ENCODE peak calls at places on chromosomes 3 and 15, in four cellular contexts. I is iris pigment epithelial cell, D is posterior cingulate gyrus, M is fibroblast of pulmonary artery. Y is an unnamed sample.
A peak's percentile ranks its signal among the peaks of the same experiment; 100 is the strongest.

GRCh38 chr15:100686725-100687488 is 84.5 kb downstream of the ASB7 start:
- DNase-seq in I (peak; percentile 58), D (no peak), M (peak; percentile 66), Y (no peak)

GRCh38 chr3:121430816-121431215 is 115.0 kb downstream of the POLQ start:
- DNase-seq in I (no peak), D (no peak), M (no peak), Y (no peak)

GRCh38 chr3:103077910-103078309 is 643.1 kb downstream of the ZPLD1 start:
- DNase-seq in I (no peak), D (no peak), M (no peak), Y (no peak)

GRCh38 chr3:45333549-45333948 is 54.8 kb upstream of the LARS2 start:
- DNase-seq in I (peak; percentile 33), D (no peak), M (peak; percentile 22), Y (no peak)

GRCh38 chr3:8001712-8002111 is 499.9 kb upstream of the LMCD1 start:
- DNase-seq in I (no peak), D (no peak), M (no peak), Y (peak; percentile 13)

GRCh38 chr3:36678216-36679013 is 85.9 kb downstream of the DCLK3 start:
- DNase-seq in I (peak; percentile 71), D (no peak), M (peak; percentile 49), Y (no peak)

GRCh38 chr15:60649845-60650548 is 171.1 kb upstream of the ICE2 start:
- DNase-seq in I (peak; percentile 26), D (no peak), M (no peak), Y (no peak)

GRCh38 chr15:46685096-46685495 is 1032.2 kb upstream of the SEMA6D start:
- DNase-seq in I (no peak), D (no peak), M (no peak), Y (no peak)

GRCh38 chr15:96341465-96342142 is 11.1 kb downstream of the NR2F2 start:
- DNase-seq in I (peak; percentile 65), D (no peak), M (peak; percentile 50), Y (no peak)

GRCh38 chr3:24296441-24297205 is 198.0 kb downstream of the THRB start:
- DNase-seq in I (peak; percentile 35), D (no peak), M (no peak), Y (no peak)

GRCh38 chr15:28783466-28783865 is 65.0 kb downstream of the GOLGA6L7 start:
- DNase-seq in I (no peak), D (no peak), M (no peak), Y (no peak)

GRCh38 chr3:30626443-30627181 is 20.2 kb downstream of the TGFBR2 start:
- DNase-seq in I (peak; percentile 75), D (no peak), M (peak; percentile 65), Y (no peak)

GRCh38 chr3:187062526-187063177 is 76.6 kb downstream of the RPL39L start:
- DNase-seq in I (peak; percentile 95), D (no peak), M (peak; percentile 91), Y (no peak)

GRCh38 chr3:47399016-47399415 is 18.2 kb downstream of the PTPN23 start:
- DNase-seq in I (no peak), D (no peak), M (no peak), Y (no peak)

GRCh38 chr3:125055165-125055912 is 458 bp downstream of the HEG1 start:
- DNase-seq in I (no peak), D (no peak), M (no peak), Y (no peak)

GRCh38 chr3:52730681-52731080 is 24.8 kb downstream of the SPCS1 start:
- DNase-seq in I (peak; percentile 34), D (no peak), M (peak; percentile 57), Y (no peak)

GRCh38 chr3:123083446-123084124 is 16.8 kb downstream of the PDIA5 start:
- DNase-seq in I (no peak), D (no peak), M (peak; percentile 85), Y (no peak)

GRCh38 chr15:70597056-70597603 is 166.2 kb downstream of the UACA start:
- DNase-seq in I (peak; percentile 48), D (no peak), M (peak; percentile 34), Y (no peak)

GRCh38 chr3:57951106-57951882 is 56.9 kb upstream of the FLNB start:
- DNase-seq in I (peak; percentile 88), D (peak; percentile 33), M (peak; percentile 87), Y (no peak)

GRCh38 chr3:141382571-141382970 is 14.3 kb downstream of the ZBTB38 start:
- DNase-seq in I (no peak), D (no peak), M (no peak), Y (no peak)

GRCh38 chr3:163726125-163726524 is 1352.2 kb downstream of the SI start:
- DNase-seq in I (no peak), D (no peak), M (no peak), Y (no peak)

GRCh38 chr15:56798639-56799038 is 65.3 kb upstream of the ZNF280D start:
- DNase-seq in I (no peak), D (no peak), M (no peak), Y (no peak)

GRCh38 chr3:73499787-73500186 is 125.0 kb downstream of the PDZRN3 start:
- DNase-seq in I (peak; percentile 16), D (no peak), M (peak; percentile 10), Y (no peak)

GRCh38 chr15:41772720-41773331 is 1.5 kb upstream of the MAPKBP1 start:
- DNase-seq in I (peak; percentile 73), D (no peak), M (peak; percentile 83), Y (peak; percentile 81)

GRCh38 chr3:23739536-23739935 is 66.2 kb upstream of the UBE2E1 start:
- DNase-seq in I (peak; percentile 67), D (no peak), M (peak; percentile 69), Y (peak; percentile 43)

GRCh38 chr3:140249188-140249587 is 314.2 kb downstream of the CLSTN2 start:
- DNase-seq in I (no peak), D (no peak), M (no peak), Y (no peak)

GRCh38 chr3:149180057-149180573 is 41.5 kb downstream of the CP start:
- DNase-seq in I (peak; percentile 99), D (no peak), M (peak; percentile 100), Y (peak; percentile 32)

GRCh38 chr3:61411009-61411662 is 150.2 kb upstream of the PTPRG start:
- DNase-seq in I (no peak), D (no peak), M (no peak), Y (no peak)

GRCh38 chr15:38685686-38686339 is 121.2 kb upstream of the RASGRP1 start:
- DNase-seq in I (no peak), D (no peak), M (no peak), Y (no peak)

GRCh38 chr15:39509941-39510845 is 70.7 kb upstream of the THBS1 start:
- DNase-seq in I (no peak), D (no peak), M (no peak), Y (peak; percentile 13)

GRCh38 chr3:122094693-122095092 is 39.5 kb downstream of the CD86 start:
- DNase-seq in I (no peak), D (no peak), M (no peak), Y (no peak)

GRCh38 chr15:67547836-67548531 is 5.5 kb downstream of the MAP2K5 start:
- DNase-seq in I (peak; percentile 76), D (no peak), M (peak; percentile 28), Y (no peak)

GRCh38 chr3:64264491-64265109 is 39.3 kb upstream of the PRICKLE2 start:
- DNase-seq in I (peak; percentile 45), D (no peak), M (peak; percentile 47), Y (no peak)

GRCh38 chr15:48603123-48603500 is 42.4 kb downstream of the FBN1 start:
- DNase-seq in I (peak; percentile 40), D (no peak), M (peak; percentile 47), Y (no peak)

GRCh38 chr3:67940200-67940952 is 286.0 kb upstream of the SUCLG2 start:
- DNase-seq in I (peak; percentile 53), D (no peak), M (peak; percentile 5), Y (no peak)

GRCh38 chr3:47379488-47379899 is 1.3 kb upstream of the PTPN23 start:
- DNase-seq in I (no peak), D (no peak), M (no peak), Y (no peak)

GRCh38 chr3:71578045-71578730 is 5.3 kb downstream of the FOXP1 start:
- DNase-seq in I (peak; percentile 64), D (no peak), M (no peak), Y (no peak)

GRCh38 chr3:188529228-188529627 is 375.3 kb downstream of the LPP start:
- DNase-seq in I (peak; percentile 71), D (no peak), M (peak; percentile 27), Y (no peak)